ENCODE peak calls at places on chromosome 22, in five cellular contexts. R is H9, S is neuronal stem cell, F is IMR-90, L is H1. D is an unnamed sample.

GRCh38 chr22:17164392-17165024 is 5.4 kb upstream of the HDHD5 start:
- DNase-seq in R (peak; percentile 55), S (no peak), F (no peak), L (no peak), D (peak; percentile 70)

GRCh38 chr22:38468761-38469305 is 937 bp downstream of the KDELR3 start:
- DNase-seq in R (no peak), S (no peak), F (no peak), L (no peak), D (no peak)

GRCh38 chr22:40043086-40043485 is 48.3 kb downstream of the FAM83F start:
- DNase-seq in R (no peak), S (no peak), F (no peak), L (no peak), D (no peak)

GRCh38 chr22:42986115-42986514 is 28.8 kb downstream of the PACSIN2 start:
- DNase-seq in R (no peak), S (no peak), F (no peak), L (no peak), D (no peak)

GRCh38 chr22:35846804-35847203 is 129.1 kb downstream of the APOL5 start:
- DNase-seq in R (no peak), S (no peak), F (no peak), L (no peak), D (no peak)

GRCh38 chr22:48710410-48710809 is 1117.3 kb downstream of the BRD1 start:
- DNase-seq in R (no peak), S (no peak), F (no peak), L (no peak), D (no peak)

GRCh38 chr22:26610072-26610958 is 7.5 kb downstream of the CRYBB1 start:
- DNase-seq in R (no peak), S (no peak), F (peak; percentile 96), L (no peak), D (no peak)

GRCh38 chr22:39303358-39303757 is 16.1 kb downstream of the RPL3 start:
- DNase-seq in R (no peak), S (no peak), F (no peak), L (no peak), D (no peak)

GRCh38 chr22:29202231-29203192 is 3.2 kb upstream of the EMID1 start:
- DNase-seq in R (peak; percentile 77), S (no peak), F (peak; percentile 55), L (no peak), D (peak; percentile 64)

GRCh38 chr22:47586038-47586437 is 823.6 kb downstream of the TBC1D22A start:
- DNase-seq in R (no peak), S (no peak), F (no peak), L (no peak), D (no peak)

GRCh38 chr22:44676441-44677298 is 25.3 kb upstream of the PRR5 start:
- DNase-seq in R (no peak), S (no peak), F (peak; percentile 13), L (no peak), D (no peak)

GRCh38 chr22:38758276-38758945 is 2.6 kb upstream of the SUN2 start:
- DNase-seq in R (no peak), S (no peak), F (no peak), L (no peak), D (no peak)

GRCh38 chr22:30717331-30717921 is 22.8 kb downstream of the OSBP2 start:
- DNase-seq in R (no peak), S (no peak), F (peak; percentile 90), L (no peak), D (no peak)

GRCh38 chr22:41862160-41862529 is 29.2 kb downstream of the SREBF2 start:
- DNase-seq in R (no peak), S (no peak), F (peak; percentile 23), L (no peak), D (no peak)

GRCh38 chr22:29870574-29870973 is 12.4 kb upstream of the MTMR3 start:
- DNase-seq in R (no peak), S (no peak), F (no peak), L (no peak), D (no peak)

GRCh38 chr22:44665115-44665514 is 36.9 kb upstream of the PRR5 start:
- DNase-seq in R (no peak), S (no peak), F (no peak), L (no peak), D (no peak)

GRCh38 chr22:24952837-24953293 is 349 bp downstream of the KIAA1671 start:
- DNase-seq in R (peak; percentile 81), S (peak; percentile 65), F (peak; percentile 7), L (peak; percentile 79), D (peak; percentile 93)
- H2BK120ac ChIP-seq in R (no peak overlapping the region), S (no peak overlapping the region), F (no peak overlapping the region), L (no peak overlapping the region), D (no peak overlapping the region)

GRCh38 chr22:45977551-45978274 is 751 bp upstream of the WNT7B start:
- DNase-seq in R (peak; percentile 68), S (peak; percentile 52), F (peak; percentile 22), L (peak; percentile 72), D (peak; percentile 40)
- H2BK15ac ChIP-seq in R (no peak overlapping the region), S (no peak overlapping the region), F (no peak overlapping the region), L (peak overlapping the region; percentile 61), D (no peak overlapping the region)

DNA sequence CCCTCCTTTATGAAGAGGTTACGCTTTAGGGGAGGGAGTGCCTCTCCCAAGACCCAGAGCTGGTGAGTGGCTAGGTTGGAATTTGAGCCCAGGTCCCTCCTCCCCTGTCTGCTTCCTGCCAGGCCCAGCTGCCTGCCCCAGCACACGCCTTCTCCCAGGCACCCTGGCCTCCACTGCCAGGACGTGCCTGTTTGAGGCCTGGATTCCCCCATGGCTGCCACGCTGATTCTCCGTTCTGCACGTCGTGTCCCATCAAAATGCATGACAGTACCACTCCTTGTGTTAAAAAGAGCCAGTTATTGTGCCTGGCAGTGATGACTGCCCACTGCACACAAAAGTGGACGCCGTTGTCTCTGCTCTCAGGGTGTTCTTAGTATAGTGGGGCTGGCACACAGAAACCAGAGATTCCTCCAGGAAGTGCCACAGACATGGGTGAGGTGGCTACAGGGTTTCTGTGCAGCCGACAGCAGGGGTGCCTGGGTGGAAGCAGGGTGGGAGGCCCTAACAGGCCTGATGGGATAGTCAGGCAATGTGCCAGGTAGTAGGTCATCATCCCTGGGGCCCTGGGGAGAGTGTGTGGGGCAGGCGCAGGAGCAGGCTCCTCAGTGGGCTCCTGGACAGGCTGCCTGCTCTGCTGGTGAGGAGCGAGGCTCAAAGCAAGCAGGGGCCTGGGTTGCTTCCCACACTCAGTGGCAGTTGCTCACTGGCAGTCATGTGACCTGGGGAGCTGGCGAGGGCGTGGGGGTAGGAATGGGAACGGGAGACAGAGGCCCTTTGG is 24.2 kb downstream of the MED15 start:
- DNase-seq in R (peak; percentile 81), S (no peak), F (peak; percentile 90), L (no peak), D (peak; percentile 90)
- H2BK120ac ChIP-seq in R (no peak overlapping the region), S (no peak overlapping the region), F (peak overlapping the region; percentile 91), L (no peak overlapping the region), D (no peak overlapping the region)

DNA sequence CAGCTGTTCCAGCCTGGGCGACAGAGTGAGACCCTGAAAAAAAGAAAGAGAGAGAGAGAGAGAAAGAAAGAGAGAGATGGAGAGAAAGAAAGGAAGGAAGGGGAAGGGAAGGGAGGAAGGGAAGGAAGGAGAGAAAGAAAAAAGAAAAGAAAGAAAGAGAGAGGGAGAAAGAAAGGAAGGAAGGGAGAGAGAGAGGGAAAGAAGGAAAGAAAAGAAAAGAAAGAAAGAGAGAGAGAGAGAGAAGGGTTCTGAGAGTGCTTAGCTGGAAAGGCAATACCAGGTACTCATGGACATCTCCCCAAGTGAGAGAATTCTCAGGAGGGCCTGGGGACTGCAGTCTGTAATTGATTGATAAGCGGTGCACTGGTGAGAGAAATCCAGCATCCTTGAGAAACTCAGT is 12.8 kb upstream of the PRAME start:
- DNase-seq in R (no peak), S (no peak), F (no peak), L (no peak), D (no peak)
- H2BK15ac ChIP-seq in R (no peak overlapping the region), S (no peak overlapping the region), F (no peak overlapping the region), L (no peak overlapping the region), D (no peak overlapping the region)

GRCh38 chr22:20418211-20418788 is 19.3 kb downstream of the SCARF2 start:
- DNase-seq in R (peak; percentile 84), S (peak; percentile 71), F (peak; percentile 80), L (peak; percentile 87), D (peak; percentile 85)
- H2BK120ac ChIP-seq in R (no peak overlapping the region), S (peak overlapping the region; percentile 67), F (peak overlapping the region; percentile 49), L (peak overlapping the region; percentile 43), D (no peak overlapping the region)

GRCh38 chr22:37303821-37304274 is 21.5 kb downstream of the CYTH4 start:
- DNase-seq in R (no peak), S (no peak), F (peak; percentile 95), L (no peak), D (no peak)
- H2BK15ac ChIP-seq in R (no peak overlapping the region), S (peak overlapping the region; percentile 5), F (peak overlapping the region; percentile 100), L (peak overlapping the region; percentile 40), D (no peak overlapping the region)

DNA sequence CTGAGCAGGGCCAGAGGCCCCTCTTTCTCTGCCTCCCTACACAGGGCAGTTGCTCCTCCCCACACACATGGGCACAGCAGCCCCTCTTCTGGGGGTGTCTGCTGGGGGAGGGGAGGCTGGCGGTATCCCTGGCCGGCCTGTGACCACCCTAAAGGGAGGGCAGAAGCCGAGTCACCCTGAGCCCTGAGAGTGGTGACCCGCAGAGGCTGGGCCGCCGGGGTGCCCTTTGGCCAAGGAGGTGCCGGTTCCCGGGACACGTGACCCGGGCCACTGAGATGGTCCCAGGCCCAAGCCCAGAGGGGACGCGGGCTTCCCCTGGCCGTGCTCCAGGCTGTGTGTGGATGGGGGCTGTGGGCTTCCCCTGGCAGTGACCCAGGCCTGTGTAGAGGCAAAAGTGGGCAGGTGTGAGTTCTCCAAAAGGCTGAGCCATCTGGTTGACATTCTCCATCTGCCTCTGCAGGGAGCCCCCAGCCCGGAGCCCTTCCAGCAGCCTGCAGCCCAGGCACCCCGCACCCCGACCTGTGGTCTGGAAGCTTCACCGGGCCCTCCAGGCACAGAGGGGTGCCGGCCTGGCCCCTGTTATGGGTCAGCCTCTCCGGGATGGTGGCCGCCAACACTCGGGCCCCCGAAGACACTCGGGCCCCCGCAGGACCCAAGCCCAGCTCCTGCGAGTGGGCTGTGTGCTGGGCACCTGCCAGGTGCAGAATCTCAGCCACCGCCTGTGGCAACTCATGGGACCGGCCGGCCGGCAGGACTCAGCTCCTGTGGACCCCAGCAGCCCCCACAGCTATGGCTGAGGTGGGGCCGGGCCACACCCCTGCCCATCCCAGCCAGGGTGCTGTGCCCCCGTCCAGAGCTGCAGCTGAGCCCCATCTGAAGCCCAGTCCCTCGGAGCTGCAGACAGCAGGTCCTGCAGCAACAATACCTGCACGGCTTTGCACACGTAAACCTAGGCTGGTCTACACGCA is 1.0 kb downstream of the ADM2 start:
- DNase-seq in R (no peak), S (no peak), F (no peak), L (peak; percentile 74), D (no peak)
- H2BK120ac ChIP-seq in R (no peak overlapping the region), S (peak overlapping the region; percentile 16), F (peak overlapping the region; percentile 72), L (no peak overlapping the region), D (no peak overlapping the region)

DNA sequence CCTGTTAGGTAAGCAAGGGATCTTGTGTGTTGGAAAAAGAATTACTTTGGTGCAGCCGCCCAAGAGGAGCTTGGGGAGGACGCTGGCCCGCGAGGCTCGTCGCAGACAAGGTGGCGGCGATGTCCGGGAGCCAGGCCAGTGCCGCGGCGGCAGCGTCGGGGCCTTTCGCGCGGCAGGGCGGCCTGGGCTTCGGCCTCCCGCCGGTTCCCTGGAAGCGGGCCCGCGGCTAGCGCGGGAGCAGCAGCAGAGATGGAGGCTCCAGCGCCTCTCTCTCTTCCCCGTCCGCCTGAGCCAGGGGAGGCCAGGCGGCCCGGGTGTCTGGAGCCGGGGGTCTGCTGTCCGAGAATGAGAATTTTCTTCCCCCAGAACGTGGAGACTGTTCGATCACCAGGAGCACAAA is 82.8 kb downstream of the GGT1 start:
- DNase-seq in R (peak; percentile 51), S (peak; percentile 14), F (no peak), L (peak; percentile 69), D (no peak)
- H2BK15ac ChIP-seq in R (no peak overlapping the region), S (no peak overlapping the region), F (peak overlapping the region; percentile 74), L (no peak overlapping the region), D (no peak overlapping the region)